ENCODE peak calls at places on chromosomes 2 and 18, in four cellular contexts. One of them, this sample, is unnamed.

GRCh38 chr2:152383702-152384101 is 48.7 kb downstream of the FMNL2 start:
- DNase-seq in K562: no peak
- DNase-seq in H1: no peak
- DNase-seq in GM12878: no peak
- DNase-seq in this sample: no peak

GRCh38 chr2:234110219-234110618 is 59.7 kb downstream of the SPP2 start:
- DNase-seq in H1: no peak
- DNase-seq in K562: no peak
- DNase-seq in GM12878: no peak
- DNase-seq in this sample: no peak

GRCh38 chr2:20642026-20642971 is 8.6 kb downstream of the HS1BP3 start:
- DNase-seq in GM12878: no peak
- DNase-seq in H1: peak
- DNase-seq in K562: peak
- DNase-seq in this sample: peak

GRCh38 chr18:45227004-45227403 is 388.3 kb upstream of the SLC14A2 start:
- DNase-seq in K562: no peak
- DNase-seq in GM12878: no peak
- DNase-seq in H1: no peak
- DNase-seq in this sample: no peak

GRCh38 chr2:15965564-15966019 is 25.2 kb downstream of the MYCN start:
- DNase-seq in H1: no peak
- DNase-seq in K562: no peak
- DNase-seq in GM12878: no peak
- DNase-seq in this sample: no peak

GRCh38 chr2:27977623-27978312 is 87.2 kb downstream of the BABAM2 start:
- DNase-seq in GM12878: no peak
- DNase-seq in H1: no peak
- DNase-seq in K562: no peak
- DNase-seq in this sample: no peak

GRCh38 chr2:222715729-222716128 is 44.3 kb downstream of the MOGAT1 start:
- DNase-seq in H1: no peak
- DNase-seq in K562: no peak
- DNase-seq in GM12878: no peak
- DNase-seq in this sample: no peak

GRCh38 chr18:67682516-67682915 is 166.0 kb upstream of the DSEL start:
- DNase-seq in K562: no peak
- DNase-seq in GM12878: no peak
- DNase-seq in H1: no peak
- DNase-seq in this sample: no peak

GRCh38 chr2:240018071-240018750 is 6.9 kb downstream of the NDUFA10 start:
- DNase-seq in H1: no peak
- DNase-seq in K562: no peak
- DNase-seq in GM12878: no peak
- DNase-seq in this sample: no peak

GRCh38 chr2:196750977-196751631 is 48.4 kb downstream of the GTF3C3 start:
- DNase-seq in H1: peak
- DNase-seq in K562: peak
- DNase-seq in GM12878: peak
- DNase-seq in this sample: peak

GRCh38 chr2:191566347-191566746 is 111.6 kb upstream of the NABP1 start:
- DNase-seq in H1: peak
- DNase-seq in K562: peak
- DNase-seq in GM12878: no peak
- DNase-seq in this sample: peak

GRCh38 chr2:1749489-1749748 is 5.1 kb upstream of the PXDN start:
- DNase-seq in K562: no peak
- DNase-seq in GM12878: no peak
- DNase-seq in H1: no peak
- DNase-seq in this sample: no peak

GRCh38 chr2:71882949-71883472 is 264.7 kb downstream of the CYP26B1 start:
- DNase-seq in K562: peak
- DNase-seq in GM12878: no peak
- DNase-seq in H1: no peak
- DNase-seq in this sample: peak
- H3K27ac ChIP-seq in K562: no peak
- H3K27ac ChIP-seq in GM12878: no peak
- H3K27ac ChIP-seq in H1: no peak
- H3K27ac ChIP-seq in this sample: no peak

GRCh38 chr2:231642631-231643493 is 50.2 kb downstream of the TEX44 start:
- DNase-seq in H1: no peak
- DNase-seq in GM12878: peak
- DNase-seq in K562: peak
- DNase-seq in this sample: no peak
- TF ChIP-seq MAX in H1: no peak
- TF ChIP-seq MAX in GM12878: no peak
- TF ChIP-seq MAX in K562: peak
- TF ChIP-seq MAX in this sample: peak

GRCh38 chr2:232636788-232637420 is 3.5 kb downstream of the EFHD1 start:
- DNase-seq in H1: no peak
- DNase-seq in GM12878: no peak
- DNase-seq in K562: no peak
- DNase-seq in this sample: no peak

GRCh38 chr2:232635820-232636219 is 2.4 kb downstream of the EFHD1 start:
- DNase-seq in K562: no peak
- DNase-seq in GM12878: no peak
- DNase-seq in H1: no peak
- DNase-seq in this sample: no peak

GRCh38 chr2:232634319-232635150 is 1.1 kb downstream of the EFHD1 start:
- DNase-seq in K562: no peak
- DNase-seq in GM12878: no peak
- DNase-seq in H1: peak
- DNase-seq in this sample: peak

GRCh38 chr2:232641153-232641845 is 7.9 kb downstream of the EFHD1 start:
- DNase-seq in K562: no peak
- DNase-seq in H1: no peak
- DNase-seq in GM12878: no peak
- DNase-seq in this sample: no peak

DNA sequence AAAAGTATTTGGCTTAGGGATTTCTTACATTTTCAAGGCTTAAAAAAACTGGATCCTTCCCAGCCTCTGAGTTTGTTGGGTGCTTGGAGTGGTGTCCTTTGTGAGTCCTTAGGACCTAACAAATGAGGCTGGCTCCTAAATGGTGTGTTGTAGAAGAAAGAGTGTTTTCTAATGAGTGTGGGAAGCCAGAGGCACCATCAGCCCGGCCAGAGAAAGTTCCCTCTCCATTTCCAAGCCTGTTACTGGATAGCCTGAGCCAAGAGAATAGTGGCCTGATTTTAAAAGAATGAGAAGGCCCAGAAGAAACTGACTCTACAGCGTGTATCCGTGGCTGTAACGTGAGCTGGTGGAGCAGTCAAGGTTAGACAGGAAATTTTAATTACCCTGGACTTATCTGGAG is 4.4 kb downstream of the EFHD1 start:
- DNase-seq in H1: no peak
- DNase-seq in GM12878: no peak
- DNase-seq in K562: no peak
- DNase-seq in this sample: no peak
- H3K27ac ChIP-seq in H1: no peak
- H3K27ac ChIP-seq in GM12878: no peak
- H3K27ac ChIP-seq in K562: no peak
- H3K27ac ChIP-seq in this sample: no peak

GRCh38 chr2:179446475-179447141 is 182.0 kb upstream of the SESTD1 start:
- DNase-seq in H1: no peak
- DNase-seq in GM12878: no peak
- DNase-seq in K562: no peak
- DNase-seq in this sample: no peak

GRCh38 chr2:179444056-179444455 is 179.4 kb upstream of the SESTD1 start:
- DNase-seq in GM12878: no peak
- DNase-seq in H1: no peak
- DNase-seq in K562: no peak
- DNase-seq in this sample: no peak

GRCh38 chr2:179441551-179441950 is 176.9 kb upstream of the SESTD1 start:
- DNase-seq in K562: no peak
- DNase-seq in GM12878: no peak
- DNase-seq in H1: no peak
- DNase-seq in this sample: no peak

GRCh38 chr2:179440642-179441251 is 176.1 kb upstream of the SESTD1 start:
- DNase-seq in H1: no peak
- DNase-seq in K562: peak
- DNase-seq in GM12878: no peak
- DNase-seq in this sample: peak

GRCh38 chr2:179443175-179443574 is 178.5 kb upstream of the SESTD1 start:
- DNase-seq in K562: no peak
- DNase-seq in H1: peak
- DNase-seq in GM12878: no peak
- DNase-seq in this sample: no peak
- TF ChIP-seq MAX in K562: no peak
- TF ChIP-seq MAX in H1: peak
- TF ChIP-seq MAX in GM12878: no peak
- TF ChIP-seq MAX in this sample: no peak

GRCh38 chr2:57908736-57909161 is 137.9 kb upstream of the VRK2 start:
- DNase-seq in GM12878: peak
- DNase-seq in H1: no peak
- DNase-seq in K562: no peak
- DNase-seq in this sample: no peak
- H3K27ac ChIP-seq in GM12878: peak
- H3K27ac ChIP-seq in H1: no peak
- H3K27ac ChIP-seq in K562: no peak
- H3K27ac ChIP-seq in this sample: no peak

This sample was measured in SK-N-SH.